ENCODE peak calls at places on chromosomes 2 and 18, in seven cellular contexts. K is non-pigmented ciliary epithelial cell; Q is fibroblast of the aortic adventitia; A is activated gamma-delta T cell; N is astrocyte; S is stimulated activated CD4-positive, alpha-beta T cell treated with anti-CD3 and anti-CD28 coated beads, Interleukin-15, amount 100 ng/mL, for 1 hour; D is CD4-positive, alpha-beta memory T cell. B is an unnamed sample.

GRCh38 chr2:113677327-113677726 is 50.3 kb downstream of the RABL2A start:
- DNase-seq in K (no peak), Q (no peak), A (no peak), N (no peak), S (no peak), D (no peak), B (no peak)

GRCh38 chr2:130865401-130865800 is 28.7 kb downstream of the ARHGEF4 start:
- DNase-seq in K (no peak), Q (no peak), A (no peak), N (no peak), S (no peak), D (no peak), B (no peak)

GRCh38 chr2:176110975-176111663 is 4.0 kb downstream of the HOXD11 start:
- DNase-seq in K (no peak), Q (peak; percentile 27), A (no peak), N (no peak), S (no peak), D (no peak), B (no peak)

GRCh38 chr2:102708847-102709559 is 52.8 kb upstream of the TMEM182 start:
- DNase-seq in K (peak; percentile 46), Q (peak; percentile 35), A (no peak), N (peak; percentile 32), S (no peak), D (no peak), B (no peak)

GRCh38 chr18:77108001-77108692 is 24.4 kb downstream of the MBP start:
- DNase-seq in K (peak; percentile 86), Q (peak; percentile 95), A (no peak), N (peak; percentile 94), S (no peak), D (peak; percentile 33), B (no peak)

GRCh38 chr2:32003791-32004190 is 7.0 kb downstream of the MEMO1 start:
- DNase-seq in K (no peak), Q (no peak), A (no peak), N (no peak), S (no peak), D (no peak), B (no peak)

GRCh38 chr2:156445311-156446218 is 9.4 kb downstream of the GPD2 start:
- DNase-seq in K (no peak), Q (peak; percentile 93), A (no peak), N (peak; percentile 82), S (no peak), D (no peak), B (no peak)

GRCh38 chr18:12585218-12585617 is 72.7 kb downstream of the SPIRE1 start:
- DNase-seq in K (no peak), Q (no peak), A (no peak), N (no peak), S (no peak), D (no peak), B (no peak)

GRCh38 chr18:65755616-65756015 is 4.8 kb downstream of the CDH7 start:
- DNase-seq in K (no peak), Q (no peak), A (no peak), N (no peak), S (no peak), D (no peak), B (no peak)

GRCh38 chr18:63339920-63340484 is 20.4 kb upstream of the BCL2 start:
- DNase-seq in K (no peak), Q (peak; percentile 47), A (no peak), N (no peak), S (no peak), D (peak; percentile 51), B (peak; percentile 51)

GRCh38 chr2:190088917-190089316 is 26.4 kb upstream of the MSTN start:
- DNase-seq in K (peak; percentile 11), Q (peak; percentile 87), A (no peak), N (peak; percentile 33), S (no peak), D (peak; percentile 42), B (peak; percentile 28)

GRCh38 chr18:70673834-70674233 is 385.0 kb downstream of the SOCS6 start:
- DNase-seq in K (no peak), Q (no peak), A (no peak), N (no peak), S (no peak), D (no peak), B (no peak)